ENCODE peak calls at places on chromosomes 11 and 22, in nine cellular contexts. U is foreskin keratinocyte, J is glutamatergic neuron, D is neural crest cell, E is osteocyte, G is IMR-90, B is spleen, R is K562, V is endothelial cell of umbilical vein. Q is an unnamed sample.

GRCh38 chr11:60169264-60169915 is 13.5 kb downstream of the MS4A6A start:
- DNase-seq in R (no peak), V (peak), U (peak), G (no peak), E (no peak), B (no peak), J (peak), D (no peak), Q (peak)

GRCh38 chr11:8082391-8083087 is 1.5 kb downstream of the TUB start:
- DNase-seq in D (no peak), E (no peak), B (peak), G (no peak), R (no peak), J (no peak), V (no peak), U (no peak), Q (no peak)

GRCh38 chr22:19978748-19979147 is 37.1 kb upstream of the TXNRD2 start:
- DNase-seq in U (no peak), V (no peak), B (no peak), J (no peak), D (no peak), R (no peak), G (no peak), E (no peak), Q (no peak)

GRCh38 chr11:7909585-7910325 is 21.3 kb downstream of the OR10A6 start:
- DNase-seq in U (no peak), J (no peak), R (no peak), G (no peak), B (no peak), D (no peak), E (no peak), V (no peak), Q (no peak)

GRCh38 chr11:94806436-94806835 is 38.3 kb downstream of the AMOTL1 start:
- DNase-seq in D (no peak), U (no peak), R (no peak), E (no peak), J (no peak), V (no peak), B (no peak), G (no peak), Q (no peak)

GRCh38 chr11:47325271-47326041 is 27.0 kb downstream of the MYBPC3 start:
- DNase-seq in J (no peak), E (no peak), D (no peak), V (no peak), G (no peak), B (no peak), R (no peak), U (no peak), Q (no peak)

GRCh38 chr11:75242722-75243600 is 2.4 kb downstream of the TPBGL start:
- DNase-seq in U (no peak), E (no peak), R (no peak), J (peak), B (peak), V (no peak), D (no peak), G (no peak), Q (no peak)

GRCh38 chr22:27105142-27106025 is 448.0 kb downstream of the MIAT start:
- DNase-seq in E (no peak), D (no peak), G (peak), J (no peak), B (no peak), U (no peak), R (no peak), V (peak), Q (peak)

GRCh38 chr22:17106785-17107546 is 14.2 kb downstream of the TMEM121B start:
- DNase-seq in U (no peak), R (no peak), J (no peak), G (no peak), V (no peak), B (peak), D (no peak), E (no peak), Q (no peak)

GRCh38 chr11:47257518-47258316 is at the start of gene NR1H3:
- DNase-seq in B (peak), U (no peak), D (peak), V (peak), G (peak), E (no peak), J (peak), R (peak), Q (no peak)

GRCh38 chr11:74417379-74417804 is 19.2 kb upstream of the PGM2L1 start:
- DNase-seq in U (peak), B (no peak), V (no peak), E (no peak), D (no peak), G (peak), R (no peak), J (no peak), Q (peak)

GRCh38 chr11:46248270-46249102 is 29.0 kb upstream of the CREB3L1 start:
- DNase-seq in V (peak), U (peak), E (no peak), B (no peak), D (no peak), J (no peak), G (peak), R (peak), Q (peak)

GRCh38 chr22:38981005-38981658 is 1.0 kb upstream of the APOBEC3B start:
- DNase-seq in V (no peak), G (peak), D (no peak), U (peak), R (peak), B (no peak), E (no peak), J (no peak), Q (peak)

GRCh38 chr11:100618914-100619313 is 68.2 kb upstream of the ARHGAP42 start:
- DNase-seq in G (no peak), B (no peak), E (no peak), U (no peak), V (no peak), R (no peak), D (no peak), J (no peak), Q (no peak)

GRCh38 chr22:29635734-29636357 is 32.4 kb downstream of the NF2 start:
- DNase-seq in V (peak), J (no peak), R (peak), G (peak), D (no peak), E (no peak), B (no peak), U (no peak), Q (peak)

GRCh38 chr11:94910779-94911178 is 62.6 kb downstream of the CWC15 start:
- DNase-seq in B (no peak), U (no peak), D (no peak), G (peak), E (no peak), J (no peak), V (peak), R (no peak), Q (no peak)

GRCh38 chr11:2853997-2854560 is 31.5 kb downstream of the CDKN1C start:
- DNase-seq in V (no peak), J (no peak), D (no peak), U (peak), G (no peak), B (no peak), R (no peak), E (no peak), Q (peak)

GRCh38 chr11:87037450-87038234 is at the start of gene TMEM135:
- DNase-seq in E (peak), U (peak), G (peak), B (peak), D (peak), R (peak), V (peak), J (peak), Q (peak)

GRCh38 chr11:78613053-78613813 is 38.6 kb upstream of the NARS2 start:
- DNase-seq in G (no peak), V (no peak), J (no peak), R (no peak), D (no peak), E (no peak), U (no peak), B (no peak), Q (no peak)

GRCh38 chr11:64419818-64420485 is 61.0 kb downstream of the RPS6KA4 start:
- DNase-seq in G (no peak), D (no peak), E (no peak), U (peak), J (no peak), V (no peak), B (no peak), R (no peak), Q (no peak)

GRCh38 chr11:21771097-21771496 is 421.8 kb upstream of the ANO5 start:
- DNase-seq in J (no peak), E (no peak), D (no peak), V (no peak), U (no peak), R (no peak), B (no peak), G (no peak), Q (peak)

GRCh38 chr11:67586568-67587250 is 3.1 kb downstream of the GSTP1 start:
- DNase-seq in U (no peak), D (no peak), G (no peak), V (no peak), E (no peak), R (no peak), B (no peak), J (no peak), Q (no peak)

GRCh38 chr11:110389946-110390345 is 39.8 kb upstream of the FDX1 start:
- DNase-seq in D (no peak), E (no peak), V (no peak), R (no peak), U (no peak), J (no peak), B (no peak), G (no peak), Q (no peak)

GRCh38 chr11:14393129-14393528 is 34.1 kb upstream of the RRAS2 start:
- DNase-seq in D (no peak), V (no peak), U (no peak), E (no peak), B (no peak), J (no peak), G (no peak), R (no peak), Q (no peak)

GRCh38 chr11:80309301-80309700 is 868.5 kb upstream of the TENM4 start:
- DNase-seq in J (no peak), E (no peak), R (no peak), B (no peak), D (no peak), V (no peak), U (no peak), G (no peak), Q (peak)

DNA sequence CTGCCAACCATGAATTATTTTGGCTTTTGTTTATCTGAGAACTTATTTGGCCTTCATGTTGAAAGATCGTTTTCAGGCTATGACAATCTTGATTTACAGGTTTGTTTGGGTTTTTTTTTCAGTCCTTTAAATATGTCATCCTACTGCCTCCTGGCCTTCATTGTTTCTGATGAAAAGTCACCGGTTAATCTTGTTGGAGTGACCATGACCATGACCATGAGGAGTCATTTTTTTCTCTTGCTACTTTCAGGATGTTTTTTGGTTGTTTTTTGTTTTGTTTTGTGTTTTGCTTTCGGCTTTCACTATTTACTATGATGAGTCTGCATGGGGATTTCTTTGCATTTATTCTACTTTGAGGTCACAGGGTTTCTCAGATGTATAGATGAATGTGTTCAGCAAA is 81.6 kb downstream of the BRD1 start:
- DNase-seq in B (no peak), J (no peak), R (no peak), D (no peak), V (no peak), U (no peak), G (no peak), E (no peak), Q (no peak)
- TF ChIP-seq CTCF in B (no peak), J (no peak), R (no peak), D (no peak), V (no peak), U (no peak), G (no peak), E (no peak), Q (no peak)

DNA sequence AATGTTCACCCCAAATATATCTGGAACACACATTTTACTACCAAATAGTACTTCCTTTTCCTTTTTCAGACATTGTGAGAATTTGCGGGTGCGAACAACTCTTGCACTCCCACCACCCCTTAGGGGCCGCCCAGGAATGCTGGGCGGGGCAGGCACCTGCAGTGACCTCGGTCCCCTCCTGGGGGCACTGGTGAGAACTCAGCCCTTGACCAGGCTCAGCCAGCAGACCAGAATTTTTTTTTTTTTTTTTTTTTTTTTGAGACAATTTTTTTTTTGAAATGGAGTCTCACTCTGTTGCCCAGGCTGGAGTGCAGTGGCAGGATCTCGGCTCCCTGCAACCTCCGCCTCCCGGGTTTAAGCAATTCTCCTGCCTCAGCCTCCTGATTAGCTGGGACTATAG is 75.8 kb downstream of the ARHGAP8 start:
- DNase-seq in D (peak), B (no peak), E (no peak), R (peak), V (no peak), U (no peak), J (peak), G (no peak), Q (no peak)
- TF ChIP-seq CTCF in D (peak), B (no peak), E (peak), R (peak), V (peak), U (peak), J (peak), G (peak), Q (peak)

DNA sequence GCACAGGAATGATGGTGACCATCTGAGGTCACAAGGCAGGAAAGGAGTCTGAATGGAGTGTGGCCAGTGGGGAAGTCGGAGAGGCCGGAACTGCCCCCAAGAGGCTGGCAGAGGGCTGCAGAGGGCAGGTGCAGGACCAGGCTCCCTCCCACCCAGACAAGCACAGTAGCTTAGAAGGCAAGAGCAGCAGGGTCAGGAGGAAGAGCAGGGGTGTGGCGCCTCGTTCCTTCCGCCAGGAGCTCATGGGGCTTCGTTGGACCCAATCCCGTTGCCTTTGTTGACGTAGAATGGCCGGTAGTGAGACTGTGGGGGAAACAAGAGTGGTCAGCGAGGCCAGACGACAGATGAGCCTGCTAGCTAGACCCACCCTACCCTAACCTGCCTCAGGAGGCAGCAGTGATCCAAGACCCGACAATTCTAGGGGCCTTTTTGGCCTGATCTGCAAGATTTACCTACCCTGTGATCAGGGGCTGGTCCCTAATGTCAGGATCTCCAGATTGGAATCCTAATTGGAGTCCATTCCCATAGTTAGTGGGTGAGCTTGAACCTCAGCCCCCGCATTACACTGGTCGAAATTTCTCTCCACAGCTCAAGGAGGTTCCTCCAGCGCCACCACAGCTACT is 25.6 kb downstream of the TRIM29 start:
- DNase-seq in B (no peak), D (no peak), J (no peak), G (no peak), R (peak), U (no peak), E (no peak), V (no peak), Q (no peak)
- TF ChIP-seq CTCF in B (no peak), D (peak), J (no peak), G (no peak), R (peak), U (peak), E (no peak), V (no peak), Q (no peak)

DNA sequence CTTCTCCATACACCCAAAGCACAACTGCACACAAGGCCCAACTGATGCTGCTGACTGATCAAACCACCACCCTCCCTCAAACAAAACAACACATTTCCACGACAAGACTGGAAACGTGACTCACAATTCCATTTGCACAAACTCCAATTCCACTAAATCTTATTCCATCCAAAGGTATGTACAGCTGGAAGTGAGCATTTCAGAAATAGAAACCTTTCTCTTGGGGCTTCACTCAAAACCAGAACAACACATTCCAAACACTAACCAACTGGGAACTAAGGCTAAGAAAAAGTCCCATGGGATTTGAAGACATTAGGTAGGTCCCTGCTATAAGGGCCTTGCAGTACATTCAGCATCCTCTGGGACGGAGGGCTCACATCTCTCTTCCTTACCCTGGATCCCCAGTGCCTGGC is 19.6 kb downstream of the MORC2 start:
- DNase-seq in G (peak), J (no peak), V (no peak), B (no peak), U (no peak), E (peak), D (no peak), R (no peak), Q (no peak)
- TF ChIP-seq CTCF in G (no peak), J (no peak), V (no peak), B (no peak), U (no peak), E (no peak), D (no peak), R (no peak), Q (no peak)

DNA sequence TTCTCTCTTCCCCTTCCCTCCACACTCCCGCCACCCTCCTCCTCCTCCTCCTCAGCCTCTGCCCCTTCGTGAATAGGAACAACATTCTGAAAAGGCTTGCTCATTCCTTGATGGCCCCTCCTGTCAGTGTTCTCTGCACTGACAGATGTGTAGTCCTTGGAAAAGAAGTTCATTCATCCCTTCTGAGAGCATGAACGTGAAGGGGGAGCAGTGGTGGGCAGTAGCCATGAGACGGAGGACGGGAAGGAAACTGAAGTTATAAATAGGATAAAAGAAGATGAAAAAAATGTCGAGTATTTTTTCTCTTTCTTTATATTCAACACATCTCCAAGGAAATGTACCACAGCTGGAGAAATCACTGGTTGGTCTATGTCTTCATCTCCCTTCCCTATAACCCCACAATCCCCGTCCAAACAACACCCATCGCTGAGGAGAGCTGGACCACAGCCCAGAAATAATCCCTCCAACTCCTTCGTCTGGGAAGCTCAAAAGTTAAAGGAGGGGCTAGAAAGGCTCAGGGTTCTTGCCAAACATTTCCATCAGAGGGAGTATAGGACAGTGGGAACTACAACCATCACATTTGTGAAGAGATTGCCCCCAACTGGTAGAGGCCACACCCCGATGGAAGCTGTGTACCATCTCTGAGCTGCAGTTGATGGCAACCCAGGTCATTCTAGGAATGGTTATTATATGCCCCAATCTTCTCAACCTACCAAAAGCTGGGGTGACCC is 33.5 kb downstream of the ETS1 start:
- DNase-seq in U (no peak), G (peak), R (no peak), V (peak), B (no peak), E (no peak), D (no peak), J (no peak), Q (no peak)
- TF ChIP-seq CTCF in U (peak), G (no peak), R (peak), V (peak), B (no peak), E (no peak), D (no peak), J (no peak), Q (no peak)

Q was measured in bronchial epithelial cell.